ENCODE peak calls at places on chromosomes 4 and X, in six cellular contexts. L is mammary epithelial cell; T is tibial artery; R is left ventricle myocardium inferior; K is heart right ventricle; H is CD8-positive, alpha-beta memory T cell. A is an unnamed sample. For H3K4me1, the result is how much of the 10 kb centered on the place peaks cover.

GRCh38 chr4:150501019-150501727 is 80.8 kb upstream of the MAB21L2 start:
- DNase-seq in L (peak), T (no peak), R (no peak), K (no peak), H (no peak), A (no peak)

GRCh38 chrX:50747471-50747900 is 66.5 kb downstream of the SHROOM4 start:
- DNase-seq in L (peak), T (no peak), R (no peak), K (no peak), H (no peak), A (no peak)

GRCh38 chr4:13527983-13528822 is 16.1 kb downstream of the NKX3-2 start:
- DNase-seq in L (peak), T (no peak), R (no peak), K (no peak), H (no peak), A (no peak)

GRCh38 chr4:155802573-155802972 is 43.8 kb downstream of the GUCY1B1 start:
- DNase-seq in L (no peak), T (no peak), R (no peak), K (no peak), H (no peak), A (no peak)

GRCh38 chrX:100995469-100995868 is 26.0 kb downstream of the ARL13A start:
- DNase-seq in L (peak), T (no peak), R (no peak), K (no peak), H (no peak), A (no peak)

GRCh38 chrX:39928704-39929439 is 168.9 kb downstream of the BCOR start:
- DNase-seq in L (no peak), T (no peak), R (no peak), K (no peak), H (no peak), A (no peak)

GRCh38 chr4:26126135-26126718 is 194.6 kb upstream of the RBPJ start:
- DNase-seq in L (no peak), T (no peak), R (no peak), K (no peak), H (no peak), A (no peak)

GRCh38 chrX:108223606-108224005 is 132.0 kb downstream of the ATG4A start:
- DNase-seq in L (no peak), T (no peak), R (peak), K (no peak), H (no peak), A (no peak)

GRCh38 chr4:121822047-121822446 is 1.6 kb downstream of the CCNA2 start:
- DNase-seq in L (no peak), T (no peak), R (no peak), K (no peak), H (no peak), A (no peak)

GRCh38 chrX:4787971-4788370 is 1074.5 kb upstream of the PRKX start:
- DNase-seq in L (no peak), T (no peak), R (no peak), K (no peak), H (no peak), A (no peak)

GRCh38 chr4:111854494-111855087 is 290.7 kb upstream of the FAM241A start:
- DNase-seq in L (peak), T (no peak), R (no peak), K (peak), H (no peak), A (no peak)

GRCh38 chr4:95761871-95762270 is 78.0 kb upstream of the PDHA2 start:
- DNase-seq in L (peak), T (no peak), R (no peak), K (no peak), H (no peak), A (no peak)

GRCh38 chr4:120517966-120518365 is 404.6 kb downstream of the PRDM5 start:
- DNase-seq in L (peak), T (peak), R (no peak), K (peak), H (no peak), A (no peak)

GRCh38 chrX:100615015-100615414 is 21.6 kb downstream of the TSPAN6 start:
- DNase-seq in L (peak), T (no peak), R (no peak), K (peak), H (no peak), A (no peak)

GRCh38 chr4:127162741-127163140 is 470.0 kb upstream of the INTU start:
- DNase-seq in L (peak), T (no peak), R (no peak), K (no peak), H (no peak), A (no peak)

GRCh38 chr4:164596318-164596878 is 157.5 kb upstream of the SMIM31 start:
- DNase-seq in L (no peak), T (no peak), R (no peak), K (no peak), H (no peak), A (peak)

GRCh38 chr4:70943115-70943514 is 40.9 kb downstream of the MOB1B start:
- DNase-seq in L (no peak), T (no peak), R (no peak), K (no peak), H (no peak), A (no peak)

GRCh38 chrX:118056870-118057269 is 59.7 kb downstream of the KLHL13 start:
- DNase-seq in L (no peak), T (no peak), R (no peak), K (no peak), H (no peak), A (no peak)

GRCh38 chrX:45385767-45386166 is 185.1 kb upstream of the DIPK2B start:
- DNase-seq in L (no peak), T (no peak), R (no peak), K (no peak), H (no peak), A (no peak)

GRCh38 chrX:69136546-69137331 is 28.5 kb downstream of the PJA1 start:
- DNase-seq in L (no peak), T (no peak), R (peak), K (peak), H (no peak), A (no peak)

GRCh38 chr4:74504212-74504611 is 59.3 kb downstream of the AREG start:
- DNase-seq in L (peak), T (no peak), R (no peak), K (no peak), H (no peak), A (no peak)

GRCh38 chr4:42713371-42713770 is 56.5 kb upstream of the ATP8A1 start:
- DNase-seq in L (no peak), T (no peak), R (no peak), K (no peak), H (no peak), A (no peak)

GRCh38 chr4:113365377-113365776 is 315.9 kb downstream of the ANK2 start:
- DNase-seq in L (no peak), T (no peak), R (no peak), K (no peak), H (no peak), A (no peak)

GRCh38 chr4:74258949-74259348 is 49.3 kb upstream of the EPGN start:
- DNase-seq in L (no peak), T (peak), R (peak), K (peak), H (no peak), A (no peak)

GRCh38 chrX:40933132-40934078 is 151.8 kb upstream of the USP9X start:
- DNase-seq in L (no peak), T (no peak), R (no peak), K (peak), H (peak), A (no peak)

GRCh38 chr4:172202480-172203076 is 389.4 kb downstream of the GALNTL6 start:
- DNase-seq in L (no peak), T (no peak), R (no peak), K (no peak), H (no peak), A (no peak)

GRCh38 chr4:124415206-124415605 is 297.3 kb downstream of the ANKRD50 start:
- DNase-seq in L (no peak), T (no peak), R (no peak), K (no peak), H (no peak), A (no peak)

GRCh38 chrX:150361777-150362351 is 1.3 kb upstream of the MAMLD1 start:
- DNase-seq in L (peak), T (no peak), R (no peak), K (no peak), H (no peak), A (no peak)

DNA sequence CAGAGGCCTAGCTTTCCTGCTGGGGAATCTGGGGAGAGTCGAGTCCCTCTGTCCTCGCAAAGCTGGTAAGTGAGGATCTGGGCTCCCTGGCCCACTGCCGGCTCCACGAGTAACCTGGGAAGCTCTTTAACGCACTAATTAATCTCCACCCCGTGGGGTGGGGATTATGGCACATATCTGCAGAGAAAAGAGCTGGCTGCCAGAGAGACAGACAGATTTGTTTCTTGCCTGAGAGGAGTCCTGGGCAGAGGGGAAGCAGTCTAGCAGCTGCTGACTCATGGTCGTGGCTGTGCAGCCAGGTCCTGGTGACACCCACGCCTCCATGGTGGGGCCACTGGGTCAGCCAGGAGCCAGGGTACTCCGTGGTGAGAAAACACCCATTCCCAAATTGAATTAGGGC is 14.0 kb downstream of the SORCS2 start:
- DNase-seq in L (no peak), T (peak), R (peak), K (peak), H (no peak), A (peak)
- H3K4me1 ChIP-seq in L (under half), T (under half), R (under half), K (under half), H (under half), A (under half)

GRCh38 chr4:94578195-94578594 is 126.5 kb downstream of the PDLIM5 start:
- DNase-seq in L (no peak), T (no peak), R (no peak), K (no peak), H (no peak), A (no peak)
- H3K4me1 ChIP-seq in L (under half), T (half or more), R (half or more), K (under half), H (under half), A (under half)

DNA sequence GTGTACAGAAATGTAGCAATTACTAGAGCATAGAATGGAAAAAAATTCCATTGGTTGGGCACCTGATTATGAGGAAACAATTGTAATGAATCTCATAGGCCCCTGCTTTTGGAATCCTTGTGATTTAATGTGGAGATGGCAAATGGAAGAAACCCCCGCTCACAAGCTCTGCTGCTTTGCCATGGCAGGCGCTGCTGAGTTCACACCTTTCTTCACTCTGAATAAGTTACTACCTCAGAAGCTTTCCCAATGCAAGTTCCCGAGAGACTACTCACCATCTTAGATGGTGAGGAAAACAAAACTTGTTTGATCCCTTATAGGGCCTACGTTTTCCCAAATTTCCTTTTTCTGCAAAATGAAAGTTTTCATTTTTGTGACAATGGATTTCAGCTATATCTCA is 266.6 kb upstream of the TAPT1 start:
- DNase-seq in L (no peak), T (no peak), R (no peak), K (no peak), H (no peak), A (no peak)
- H3K4me1 ChIP-seq in L (under half), T (under half), R (under half), K (under half), H (under half), A (under half)

DNA sequence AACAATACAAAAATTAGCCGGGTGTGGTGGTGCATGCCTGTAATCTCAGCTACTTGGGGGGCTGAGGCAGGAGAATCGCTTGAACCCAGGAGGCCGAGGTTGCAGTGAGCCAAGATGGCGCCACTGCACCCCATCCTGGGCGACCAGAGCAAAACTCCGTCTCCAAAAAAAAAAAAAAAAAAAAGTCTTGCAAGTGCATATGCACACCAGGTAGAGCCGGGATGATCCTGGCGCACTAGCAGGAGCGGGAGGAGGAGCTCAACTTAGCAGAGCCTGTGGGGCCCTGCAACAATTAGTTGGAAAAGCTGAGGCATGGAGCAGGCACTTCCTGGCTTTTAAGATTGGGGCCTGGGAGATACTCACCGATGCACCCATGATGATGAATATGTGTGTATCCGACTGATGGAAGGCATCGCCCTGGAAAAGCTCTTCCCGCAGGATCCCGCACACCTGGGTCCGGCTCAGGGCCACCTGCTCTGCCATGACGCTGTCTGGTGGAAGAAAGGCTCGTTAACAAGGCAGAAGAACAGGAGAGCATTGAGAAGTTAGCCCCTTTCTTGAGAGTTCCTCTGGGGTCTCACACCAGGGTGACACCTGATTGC is 872 bp downstream of the G6PD start:
- DNase-seq in L (no peak), T (no peak), R (no peak), K (no peak), H (no peak), A (no peak)
- H3K4me1 ChIP-seq in L (under half), T (half or more), R (under half), K (half or more), H (half or more), A (under half)

GRCh38 chrX:97400492-97400891 is 516.8 kb downstream of the RPA4 start:
- DNase-seq in L (no peak), T (no peak), R (no peak), K (no peak), H (no peak), A (no peak)

GRCh38 chrX:97401154-97401553 is 517.4 kb downstream of the RPA4 start:
- DNase-seq in L (no peak), T (no peak), R (no peak), K (no peak), H (no peak), A (no peak)

GRCh38 chrX:97398030-97398551 is 514.4 kb downstream of the RPA4 start:
- DNase-seq in L (no peak), T (no peak), R (no peak), K (no peak), H (no peak), A (no peak)

GRCh38 chrX:97399400-97399799 is 515.7 kb downstream of the RPA4 start:
- DNase-seq in L (no peak), T (no peak), R (no peak), K (no peak), H (no peak), A (no peak)

DNA sequence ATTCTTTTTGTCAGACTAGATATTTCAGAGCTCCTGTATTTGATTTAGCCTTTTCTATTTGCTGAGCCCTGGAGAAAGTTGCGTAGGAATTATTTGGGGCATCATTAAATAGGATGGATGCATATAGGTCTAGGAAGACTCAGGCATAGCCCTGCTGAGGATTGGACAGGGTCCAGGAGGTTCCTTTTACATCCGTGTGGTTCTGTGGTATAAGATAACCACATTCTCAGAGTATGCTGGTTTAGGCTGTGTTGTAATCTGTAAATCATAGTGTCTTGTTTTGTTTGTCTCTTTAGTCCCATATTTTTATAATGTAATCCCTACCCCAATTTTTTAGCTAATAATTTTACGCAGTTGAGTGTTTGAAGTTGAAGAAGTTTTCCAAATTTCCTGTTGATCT is 513.7 kb downstream of the RPA4 start:
- DNase-seq in L (no peak), T (no peak), R (no peak), K (no peak), H (no peak), A (no peak)
- H3K4me1 ChIP-seq in L (under half), T (under half), R (under half), K (under half), H (under half), A (under half)

GRCh38 chr4:30719363-30720020 is 677 bp upstream of the PCDH7 start:
- DNase-seq in L (peak), T (peak), R (peak), K (peak), H (no peak), A (peak)

GRCh38 chr4:30722092-30722915 is 2.1 kb downstream of the PCDH7 start:
- DNase-seq in L (no peak), T (no peak), R (peak), K (no peak), H (no peak), A (peak)

GRCh38 chr4:30721353-30722091 is 1.4 kb downstream of the PCDH7 start:
- DNase-seq in L (peak), T (peak), R (peak), K (peak), H (no peak), A (peak)

GRCh38 chr4:30720021-30720655 is at the start of gene PCDH7:
- DNase-seq in L (peak), T (peak), R (peak), K (peak), H (no peak), A (peak)

DNA sequence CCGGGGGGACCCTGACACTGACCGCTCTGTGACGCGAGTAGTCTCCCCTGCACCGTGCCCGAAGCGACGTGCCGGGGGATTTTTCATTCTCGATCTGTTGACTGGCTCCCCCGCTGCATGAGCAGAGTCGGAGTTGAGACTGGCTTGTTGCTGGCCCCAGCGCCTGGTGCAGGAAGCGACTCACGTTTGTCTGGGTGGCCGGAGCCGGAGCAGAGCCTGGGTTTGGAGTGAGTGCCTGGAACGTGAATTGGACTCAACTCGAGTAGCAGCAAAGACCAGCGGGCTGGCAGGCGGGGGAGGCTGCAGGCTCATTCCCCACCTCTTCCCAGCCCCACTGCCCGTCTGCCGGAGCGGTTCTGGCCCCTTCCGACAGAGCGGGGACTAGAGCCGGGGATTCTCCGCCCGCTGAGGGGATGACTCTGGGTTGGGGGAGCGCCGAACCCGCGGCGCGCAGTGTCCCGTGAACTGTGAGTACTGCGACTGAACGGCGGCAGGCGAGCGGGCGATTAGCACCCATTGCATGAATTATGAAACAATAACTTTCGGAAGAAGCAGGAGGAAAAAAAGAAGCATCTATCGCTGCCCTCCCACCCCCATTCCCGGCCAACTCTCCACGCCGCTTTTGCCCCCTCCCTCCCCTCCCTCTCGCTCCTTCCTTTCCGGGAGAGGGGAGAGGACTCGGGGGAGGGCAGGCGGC is 635 bp downstream of the PCDH7 start:
- DNase-seq in L (no peak), T (peak), R (peak), K (peak), H (no peak), A (peak)
- H3K4me1 ChIP-seq in L (under half), T (under half), R (half or more), K (under half), H (under half), A (under half)

GRCh38 chr4:89123418-89123817 is 12.1 kb downstream of the TIGD2 start:
- DNase-seq in L (peak), T (no peak), R (no peak), K (no peak), H (no peak), A (no peak)
- H3K4me1 ChIP-seq in L (under half), T (under half), R (under half), K (under half), H (under half), A (under half)

GRCh38 chr4:185822791-185823190 is 10.8 kb upstream of the SORBS2 start:
- DNase-seq in L (no peak), T (no peak), R (no peak), K (no peak), H (no peak), A (no peak)
- H3K4me1 ChIP-seq in L (under half), T (under half), R (under half), K (under half), H (under half), A (under half)

A was measured in left lung.